ENCODE peak calls at places on chromosomes 7 and 10, in five cellular contexts. W is Caco-2; J is effector memory CD4-positive, alpha-beta T cell; U is upper lobe of right lung; T is ascending aorta. L is an unnamed sample. For H3K36me3, the result is how much of the 10 kb centered on the place peaks cover.

GRCh38 chr10:29131952-29132820 is 156.7 kb upstream of the LYZL1 start:
- DNase-seq in J (no peak), U (no peak), T (no peak), W (no peak), L (no peak)

GRCh38 chr10:93873427-93874115 is 20.2 kb upstream of the SLC35G1 start:
- DNase-seq in U (no peak), T (no peak), J (no peak), W (no peak), L (no peak)

GRCh38 chr7:101733713-101734475 is 83.5 kb upstream of the CUX1 start:
- DNase-seq in J (no peak), T (peak), U (peak), W (peak), L (no peak)

GRCh38 chr7:140079121-140079536 is 16.4 kb upstream of the PARP12 start:
- DNase-seq in U (no peak), T (no peak), W (peak), J (no peak), L (no peak)

GRCh38 chr10:102230861-102231356 is 4.8 kb downstream of the ELOVL3 start:
- DNase-seq in U (peak), T (no peak), W (peak), J (peak), L (no peak)

GRCh38 chr7:99848420-99849216 is 20.8 kb downstream of the CYP3A43 start:
- DNase-seq in T (no peak), J (no peak), U (no peak), W (no peak), L (no peak)

GRCh38 chr10:71835671-71836593 is 15.1 kb downstream of the PSAP start:
- DNase-seq in W (no peak), J (no peak), T (peak), U (no peak), L (peak)

GRCh38 chr10:124007773-124008145 is 85.6 kb downstream of the CHST15 start:
- DNase-seq in W (no peak), U (peak), J (no peak), T (no peak), L (no peak)

GRCh38 chr7:50641442-50642405 is 76.5 kb upstream of the DDC start:
- DNase-seq in W (peak), J (no peak), U (peak), T (no peak), L (no peak)

GRCh38 chr10:133315847-133316246 is 7.1 kb downstream of the ZNF511 start:
- DNase-seq in W (no peak), T (no peak), U (no peak), J (no peak), L (no peak)

GRCh38 chr10:108791794-108792474 is 1131.4 kb downstream of the XPNPEP1 start:
- DNase-seq in T (no peak), W (no peak), U (no peak), J (no peak), L (no peak)

GRCh38 chr10:33800986-33801385 is 466.5 kb upstream of the NRP1 start:
- DNase-seq in T (no peak), J (no peak), W (no peak), U (no peak), L (no peak)

GRCh38 chr10:11663763-11664555 is 52.5 kb upstream of the USP6NL start:
- DNase-seq in U (no peak), W (no peak), T (no peak), J (no peak), L (no peak)

GRCh38 chr7:94656658-94656924 is 658 bp upstream of the SGCE start:
- DNase-seq in T (no peak), U (no peak), J (no peak), W (no peak), L (no peak)

GRCh38 chr7:12685550-12685949 is 1.9 kb upstream of the ARL4A start:
- DNase-seq in U (no peak), J (peak), W (peak), T (peak), L (no peak)

GRCh38 chr10:58412502-58412961 is 27.3 kb downstream of the TFAM start:
- DNase-seq in J (no peak), T (no peak), U (no peak), W (peak), L (no peak)

GRCh38 chr10:73948947-73949633 is 38.2 kb downstream of the PLAU start:
- DNase-seq in W (no peak), U (no peak), J (no peak), T (no peak), L (no peak)

GRCh38 chr7:51869452-51869851 is 552.8 kb upstream of the COBL start:
- DNase-seq in U (no peak), W (no peak), T (no peak), J (no peak), L (no peak)

DNA sequence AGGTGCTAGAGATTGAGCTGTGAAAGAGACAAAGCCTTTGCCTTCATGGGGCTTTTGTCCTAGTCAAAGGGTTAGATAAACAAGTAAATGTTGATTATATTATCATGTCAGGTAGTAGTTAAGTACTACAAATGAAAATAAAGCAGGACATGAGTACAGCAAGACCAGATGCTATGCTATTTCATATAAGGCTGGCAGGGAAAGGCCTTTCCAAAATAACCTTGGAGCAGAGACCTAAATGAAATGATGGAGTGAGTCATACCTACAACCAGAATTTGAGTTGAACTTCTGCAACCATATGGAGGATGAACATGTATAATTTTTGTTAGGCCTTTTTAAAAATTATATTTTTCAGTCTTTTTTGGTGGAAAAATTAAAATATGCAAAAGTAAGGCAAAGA is 23.6 kb upstream of the SEMA4G start:
- DNase-seq in J (no peak), W (no peak), U (no peak), T (no peak), L (no peak)
- H3K36me3 ChIP-seq in J (half or more), W (under half), U (half or more), T (half or more), L (half or more)

GRCh38 chr10:78981970-78982281 is 86.8 kb upstream of the ZMIZ1 start:
- DNase-seq in W (no peak), U (no peak), J (no peak), T (no peak), L (no peak)
- H3K36me3 ChIP-seq in W (under half), U (under half), J (under half), T (under half), L (under half)

GRCh38 chr10:79125092-79125491 is 56.3 kb downstream of the ZMIZ1 start:
- DNase-seq in J (no peak), U (no peak), W (no peak), T (no peak), L (no peak)
- H3K36me3 ChIP-seq in J (under half), U (half or more), W (under half), T (under half), L (half or more)

DNA sequence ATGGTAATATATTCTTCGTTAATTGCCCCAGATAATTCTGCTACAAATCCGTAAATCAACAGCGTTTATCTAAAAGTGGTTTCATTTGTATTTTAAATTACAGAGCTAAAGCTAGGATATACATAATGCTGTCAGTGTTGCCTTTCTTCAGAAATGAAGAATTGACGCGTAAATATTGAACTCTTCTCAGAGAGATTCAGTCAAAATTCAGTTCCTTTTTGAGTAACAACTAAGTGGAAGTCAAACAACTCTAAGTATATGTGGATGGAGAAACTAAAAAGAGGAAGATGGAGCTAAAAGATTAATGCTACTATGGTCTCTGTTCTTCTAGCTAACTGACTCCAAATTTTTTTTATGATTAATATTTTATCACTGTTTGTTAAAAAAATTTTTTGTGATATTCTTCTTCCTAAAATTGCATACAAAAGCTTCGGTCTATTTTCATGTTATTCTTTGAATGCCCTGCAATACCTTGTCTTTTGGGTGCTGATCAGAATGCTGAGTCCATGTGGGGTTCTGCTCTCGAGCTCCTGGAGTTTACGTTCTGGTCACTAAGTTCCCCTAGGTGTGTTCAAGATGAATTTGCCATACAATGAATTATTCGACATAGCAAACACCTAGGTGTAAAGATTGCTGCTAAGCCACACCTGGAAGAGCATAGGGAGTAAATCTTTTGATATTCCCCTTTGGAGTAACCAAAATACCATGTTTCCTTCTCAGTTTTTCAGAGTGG is 20.7 kb downstream of the MDFIC start:
- DNase-seq in W (no peak), J (no peak), U (no peak), T (no peak), L (no peak)
- H3K36me3 ChIP-seq in W (under half), J (under half), U (under half), T (under half), L (half or more)